ENCODE peak calls at places on chromosomes 1 and 21, in four cellular contexts. One of them, this sample, is unnamed. For H3K36me3, the result is how much of the 10 kb centered on the place peaks cover.

GRCh38 chr1:204357551-204357950 is 2.2 kb downstream of the PLEKHA6 start:
- DNase-seq in hepatocyte: no peak
- DNase-seq in heart right ventricle: peak
- DNase-seq in left ventricle myocardium inferior: peak
- DNase-seq in this sample: no peak

GRCh38 chr1:20375563-20375962 is 84.9 kb downstream of the VWA5B1 start:
- DNase-seq in left ventricle myocardium inferior: no peak
- DNase-seq in heart right ventricle: no peak
- DNase-seq in hepatocyte: no peak
- DNase-seq in this sample: no peak

GRCh38 chr1:37718901-37719571 is 26.7 kb downstream of the CDCA8 start:
- DNase-seq in heart right ventricle: no peak
- DNase-seq in left ventricle myocardium inferior: no peak
- DNase-seq in hepatocyte: no peak
- DNase-seq in this sample: no peak

GRCh38 chr21:44532165-44532564 is 7.8 kb downstream of the KRTAP10-1 start:
- DNase-seq in left ventricle myocardium inferior: no peak
- DNase-seq in hepatocyte: no peak
- DNase-seq in heart right ventricle: no peak
- DNase-seq in this sample: no peak

GRCh38 chr1:16021681-16022080 is at the start of gene CLCNKA:
- DNase-seq in heart right ventricle: no peak
- DNase-seq in left ventricle myocardium inferior: no peak
- DNase-seq in hepatocyte: peak
- DNase-seq in this sample: no peak

GRCh38 chr21:18251065-18251464 is 6.4 kb downstream of the CHODL start:
- DNase-seq in hepatocyte: no peak
- DNase-seq in heart right ventricle: no peak
- DNase-seq in left ventricle myocardium inferior: no peak
- DNase-seq in this sample: no peak

GRCh38 chr1:59497616-59498015 is 200.7 kb downstream of the FGGY start:
- DNase-seq in heart right ventricle: no peak
- DNase-seq in hepatocyte: no peak
- DNase-seq in left ventricle myocardium inferior: no peak
- DNase-seq in this sample: no peak

GRCh38 chr1:198056255-198056654 is 100.5 kb upstream of the NEK7 start:
- DNase-seq in hepatocyte: peak
- DNase-seq in heart right ventricle: no peak
- DNase-seq in left ventricle myocardium inferior: no peak
- DNase-seq in this sample: peak

GRCh38 chr1:7335224-7335879 is 435.7 kb upstream of the VAMP3 start:
- DNase-seq in heart right ventricle: no peak
- DNase-seq in hepatocyte: no peak
- DNase-seq in left ventricle myocardium inferior: no peak
- DNase-seq in this sample: no peak

GRCh38 chr1:37432636-37433035 is 41.7 kb upstream of the ZC3H12A start:
- DNase-seq in hepatocyte: no peak
- DNase-seq in left ventricle myocardium inferior: no peak
- DNase-seq in heart right ventricle: no peak
- DNase-seq in this sample: no peak

DNA sequence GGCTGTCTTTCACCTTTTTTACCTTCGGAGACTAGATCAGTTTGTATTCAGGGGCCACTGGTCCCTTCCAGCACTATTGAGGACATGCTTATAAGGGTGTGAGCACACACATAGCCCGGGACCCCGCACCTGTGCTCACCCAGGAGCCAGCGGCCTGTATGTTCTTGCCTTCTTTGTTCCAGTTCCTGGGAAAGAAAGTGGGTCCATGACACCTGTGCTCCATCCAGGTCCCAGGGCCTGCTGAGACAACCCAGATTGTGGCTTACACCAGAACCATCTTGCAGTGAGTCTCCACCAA is 207.8 kb downstream of the TOMM20 start:
- DNase-seq in hepatocyte: no peak
- DNase-seq in heart right ventricle: no peak
- DNase-seq in left ventricle myocardium inferior: no peak
- DNase-seq in this sample: no peak
- H3K27ac ChIP-seq in hepatocyte: no peak
- H3K27ac ChIP-seq in heart right ventricle: peak
- H3K27ac ChIP-seq in left ventricle myocardium inferior: peak
- H3K27ac ChIP-seq in this sample: no peak

GRCh38 chr21:41763996-41764395 is 2.9 kb downstream of the RIPK4 start:
- DNase-seq in left ventricle myocardium inferior: no peak
- DNase-seq in hepatocyte: no peak
- DNase-seq in heart right ventricle: no peak
- DNase-seq in this sample: no peak
- TF ChIP-seq CTCF in left ventricle myocardium inferior: no peak
- TF ChIP-seq CTCF in hepatocyte: no peak
- TF ChIP-seq CTCF in heart right ventricle: no peak
- TF ChIP-seq CTCF in this sample: no peak

GRCh38 chr1:159056069-159056698 is 20.4 kb downstream of the AIM2 start:
- DNase-seq in heart right ventricle: no peak
- DNase-seq in left ventricle myocardium inferior: no peak
- DNase-seq in hepatocyte: no peak
- DNase-seq in this sample: peak

GRCh38 chr1:159054427-159054826 is 22.1 kb downstream of the AIM2 start:
- DNase-seq in heart right ventricle: no peak
- DNase-seq in hepatocyte: no peak
- DNase-seq in left ventricle myocardium inferior: no peak
- DNase-seq in this sample: peak

GRCh38 chr1:159055181-159055621 is 21.4 kb downstream of the AIM2 start:
- DNase-seq in left ventricle myocardium inferior: no peak
- DNase-seq in heart right ventricle: no peak
- DNase-seq in hepatocyte: no peak
- DNase-seq in this sample: peak

GRCh38 chr1:159051436-159051835 is 25.1 kb downstream of the AIM2 start:
- DNase-seq in hepatocyte: no peak
- DNase-seq in heart right ventricle: no peak
- DNase-seq in left ventricle myocardium inferior: no peak
- DNase-seq in this sample: no peak
- H3K36me3 ChIP-seq in hepatocyte: under half
- H3K36me3 ChIP-seq in heart right ventricle: half or more
- H3K36me3 ChIP-seq in left ventricle myocardium inferior: half or more
- H3K36me3 ChIP-seq in this sample: half or more

DNA sequence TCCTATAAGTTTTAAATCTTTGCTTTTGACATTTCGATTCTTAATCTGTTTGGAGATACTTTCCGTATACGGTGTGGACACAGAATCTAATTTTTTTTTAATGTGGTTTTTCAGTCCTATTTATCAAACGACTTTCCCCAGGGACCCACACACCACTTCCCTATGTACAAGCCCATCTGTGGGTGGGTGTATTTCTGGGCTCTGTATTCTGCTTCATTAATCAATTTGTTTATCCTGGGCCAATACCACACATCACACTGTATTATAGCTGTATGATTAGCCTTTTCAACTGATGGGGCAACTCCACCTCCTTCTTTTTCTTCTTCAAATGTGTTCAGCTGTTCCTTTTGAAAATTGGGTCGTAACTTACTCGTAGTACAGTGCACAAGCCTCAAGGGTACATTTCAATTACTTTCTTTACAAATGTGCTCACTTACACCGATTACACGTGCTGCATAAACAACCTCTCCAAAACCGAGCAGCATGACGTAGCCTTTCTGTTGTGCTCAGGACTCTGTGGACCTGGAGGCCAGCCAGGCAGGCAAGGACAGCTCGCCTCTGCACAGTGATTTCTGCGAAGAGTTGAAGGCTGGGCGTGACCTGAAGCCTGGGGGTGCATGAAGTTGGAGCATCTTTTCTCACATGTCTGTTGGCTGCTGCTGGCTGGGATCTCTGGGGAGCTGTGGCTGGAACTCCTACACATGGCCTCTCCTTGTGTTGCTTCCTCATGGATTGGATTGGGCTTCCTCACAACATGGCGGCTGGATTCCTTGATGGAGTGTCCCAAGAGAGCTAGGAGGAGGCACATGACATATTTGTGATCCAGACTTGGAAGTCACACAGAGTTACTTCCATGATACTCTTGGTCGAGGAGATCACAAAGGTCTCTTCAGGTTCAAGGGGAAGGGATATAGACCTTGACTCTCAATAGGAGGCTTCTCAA is 126.5 kb downstream of the CRYAA start:
- DNase-seq in heart right ventricle: no peak
- DNase-seq in left ventricle myocardium inferior: peak
- DNase-seq in hepatocyte: no peak
- DNase-seq in this sample: no peak
- H3K27ac ChIP-seq in heart right ventricle: no peak
- H3K27ac ChIP-seq in left ventricle myocardium inferior: no peak
- H3K27ac ChIP-seq in hepatocyte: no peak
- H3K27ac ChIP-seq in this sample: no peak

GRCh38 chr1:158496379-158496778 is 24.4 kb downstream of the OR10R2 start:
- DNase-seq in hepatocyte: peak
- DNase-seq in left ventricle myocardium inferior: no peak
- DNase-seq in heart right ventricle: no peak
- DNase-seq in this sample: peak
- TF ChIP-seq CTCF in hepatocyte: peak
- TF ChIP-seq CTCF in left ventricle myocardium inferior: peak
- TF ChIP-seq CTCF in heart right ventricle: peak
- TF ChIP-seq CTCF in this sample: peak

GRCh38 chr1:177130426-177130825 is 34.1 kb downstream of the ASTN1 start:
- DNase-seq in hepatocyte: no peak
- DNase-seq in heart right ventricle: no peak
- DNase-seq in left ventricle myocardium inferior: no peak
- DNase-seq in this sample: no peak
- H3K36me3 ChIP-seq in hepatocyte: under half
- H3K36me3 ChIP-seq in heart right ventricle: under half
- H3K36me3 ChIP-seq in left ventricle myocardium inferior: under half
- H3K36me3 ChIP-seq in this sample: under half

GRCh38 chr1:10767282-10767681 is 29.2 kb downstream of the CASZ1 start:
- DNase-seq in heart right ventricle: no peak
- DNase-seq in hepatocyte: no peak
- DNase-seq in left ventricle myocardium inferior: no peak
- DNase-seq in this sample: no peak

GRCh38 chr1:10765304-10765703 is 31.1 kb downstream of the CASZ1 start:
- DNase-seq in heart right ventricle: no peak
- DNase-seq in hepatocyte: no peak
- DNase-seq in left ventricle myocardium inferior: no peak
- DNase-seq in this sample: no peak

GRCh38 chr1:10764296-10764798 is 32.1 kb downstream of the CASZ1 start:
- DNase-seq in left ventricle myocardium inferior: no peak
- DNase-seq in heart right ventricle: no peak
- DNase-seq in hepatocyte: no peak
- DNase-seq in this sample: no peak

GRCh38 chr1:10768552-10768951 is 27.9 kb downstream of the CASZ1 start:
- DNase-seq in heart right ventricle: no peak
- DNase-seq in hepatocyte: no peak
- DNase-seq in left ventricle myocardium inferior: no peak
- DNase-seq in this sample: peak

GRCh38 chr1:10765734-10766478 is 30.5 kb downstream of the CASZ1 start:
- DNase-seq in hepatocyte: no peak
- DNase-seq in heart right ventricle: peak
- DNase-seq in left ventricle myocardium inferior: no peak
- DNase-seq in this sample: peak
- H3K27ac ChIP-seq in hepatocyte: no peak
- H3K27ac ChIP-seq in heart right ventricle: peak
- H3K27ac ChIP-seq in left ventricle myocardium inferior: peak
- H3K27ac ChIP-seq in this sample: no peak

GRCh38 chr1:40039245-40039756 is 1.2 kb upstream of the CAP1 start:
- DNase-seq in heart right ventricle: peak
- DNase-seq in hepatocyte: no peak
- DNase-seq in left ventricle myocardium inferior: no peak
- DNase-seq in this sample: peak
- TF ChIP-seq CTCF in heart right ventricle: no peak
- TF ChIP-seq CTCF in hepatocyte: peak
- TF ChIP-seq CTCF in left ventricle myocardium inferior: no peak
- TF ChIP-seq CTCF in this sample: peak

DNA sequence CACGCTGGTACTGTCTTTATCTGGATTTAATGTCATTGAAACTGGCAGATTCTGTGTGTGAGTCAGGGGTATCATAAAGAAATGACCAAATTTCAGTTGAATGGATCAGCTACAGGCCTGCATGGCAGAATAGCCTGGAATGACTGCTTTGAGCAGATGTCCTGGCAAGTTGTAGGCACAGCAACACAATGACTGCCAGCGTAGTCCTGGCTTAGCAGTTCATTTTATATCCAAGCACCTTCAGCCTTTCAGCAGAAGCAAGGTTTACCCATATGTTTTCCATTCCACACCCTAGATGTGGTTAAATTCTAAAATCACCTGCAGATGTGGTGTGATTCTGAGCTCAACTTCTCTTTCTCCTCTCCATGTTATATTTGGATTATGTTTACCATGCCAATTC is 22.3 kb upstream of the PTGFR start:
- DNase-seq in hepatocyte: no peak
- DNase-seq in heart right ventricle: no peak
- DNase-seq in left ventricle myocardium inferior: no peak
- DNase-seq in this sample: no peak
- H3K36me3 ChIP-seq in hepatocyte: under half
- H3K36me3 ChIP-seq in heart right ventricle: under half
- H3K36me3 ChIP-seq in left ventricle myocardium inferior: under half
- H3K36me3 ChIP-seq in this sample: under half

This sample was measured in A673.